ENCODE peak calls at places on chromosomes 13 and 19, in five cellular contexts. X is stimulated activated CD4-positive, alpha-beta T cell treated with anti-CD3 and anti-CD28 coated beads, Interleukin-1b, Interleukin-23, amount 100 ng/mL, for 4 hours; E is pulmonary artery endothelial cell; S is choroid plexus epithelial cell; D is omental fat pad. J is an unnamed sample.
A peak's percentile ranks its signal among the peaks of the same experiment; 100 is the strongest.

GRCh38 chr13:109273326-109273751 is 513.0 kb downstream of the IRS2 start:
- DNase-seq in E (no peak), D (no peak), S (peak; percentile 53), X (no peak), J (no peak)

GRCh38 chr13:113160983-113161382 is 2.5 kb downstream of the PROZ start:
- DNase-seq in D (no peak), S (no peak), E (no peak), X (no peak), J (no peak)

GRCh38 chr13:110640591-110641029 is 25.3 kb downstream of the NAXD start:
- DNase-seq in S (peak; percentile 79), E (no peak), D (no peak), X (no peak), J (no peak)

GRCh38 chr13:39776439-39776838 is 121.0 kb downstream of the COG6 start:
- DNase-seq in E (no peak), S (peak; percentile 93), X (no peak), D (no peak), J (no peak)

GRCh38 chr13:40895715-40896184 is 106.3 kb downstream of the SLC25A15 start:
- DNase-seq in D (no peak), S (no peak), X (no peak), E (no peak), J (no peak)

GRCh38 chr19:33678796-33679195 is 57.0 kb downstream of the CHST8 start:
- DNase-seq in X (no peak), D (no peak), S (no peak), E (no peak), J (no peak)

GRCh38 chr19:38635483-38636399 is 11.7 kb upstream of the ACTN4 start:
- DNase-seq in X (no peak), D (no peak), E (no peak), S (no peak), J (no peak)

GRCh38 chr19:51726049-51726448 is 2.3 kb upstream of the HAS1 start:
- DNase-seq in D (peak; percentile 65), X (no peak), E (no peak), S (peak; percentile 98), J (no peak)

GRCh38 chr19:45323671-45324081 is 1.0 kb upstream of the CKM start:
- DNase-seq in E (no peak), D (no peak), S (no peak), X (no peak), J (no peak)

GRCh38 chr13:44451109-44451508 is 77.5 kb downstream of the SERP2 start:
- DNase-seq in X (no peak), S (no peak), D (no peak), E (no peak), J (no peak)

GRCh38 chr19:44603201-44603945 is 10.0 kb upstream of the IGSF23 start:
- DNase-seq in E (peak; percentile 98), S (peak; percentile 89), X (no peak), D (no peak), J (no peak)

GRCh38 chr19:1872807-1873523 is 9.6 kb upstream of the KLF16 start:
- DNase-seq in X (no peak), E (no peak), D (no peak), S (no peak), J (no peak)

GRCh38 chr19:3184847-3185481 is 766 bp upstream of the NCLN start:
- DNase-seq in X (peak; percentile 54), E (peak; percentile 22), S (peak; percentile 81), D (peak; percentile 46), J (no peak)

GRCh38 chr19:18292460-18292809 is 11.0 kb upstream of the JUND start:
- DNase-seq in E (no peak), S (no peak), D (no peak), X (no peak), J (no peak)

GRCh38 chr19:811007-811434 is 10.7 kb downstream of the PLPPR3 start:
- DNase-seq in S (no peak), X (no peak), D (no peak), E (no peak), J (no peak)

GRCh38 chr13:29582171-29582570 is 13.3 kb downstream of the SLC7A1 start:
- DNase-seq in X (no peak), D (no peak), S (no peak), E (no peak), J (no peak)

GRCh38 chr13:49436890-49437289 is 7.0 kb downstream of the CAB39L start:
- DNase-seq in X (no peak), D (no peak), E (no peak), S (peak; percentile 81), J (no peak)

GRCh38 chr19:39315933-39316332 is 4.7 kb downstream of the LRFN1 start:
- DNase-seq in D (no peak), X (no peak), S (no peak), E (no peak), J (no peak)

GRCh38 chr13:100510208-100510997 is 78.2 kb downstream of the GGACT start:
- DNase-seq in D (no peak), S (no peak), E (no peak), X (no peak), J (no peak)

GRCh38 chr13:50916701-50917184 is 7.2 kb downstream of the RNASEH2B start:
- DNase-seq in D (no peak), E (no peak), X (no peak), S (peak; percentile 13), J (no peak)

GRCh38 chr19:50042363-50043024 is 16.7 kb downstream of the ZNF473 start:
- DNase-seq in D (no peak), S (no peak), E (no peak), X (no peak), J (no peak)

GRCh38 chr19:53768401-53768800 is 55.7 kb downstream of the NLRP12 start:
- DNase-seq in S (no peak), X (no peak), E (no peak), D (no peak), J (no peak)

GRCh38 chr13:110326263-110326904 is 19.3 kb downstream of the COL4A2 start:
- DNase-seq in S (no peak), X (no peak), D (no peak), E (no peak), J (no peak)

GRCh38 chr19:49594157-49595005 is 3.4 kb downstream of the PRR12 start:
- DNase-seq in X (no peak), E (no peak), D (no peak), S (no peak), J (no peak)